ENCODE peak calls at places on chromosomes 1 and 21, in six cellular contexts. Y, L, E, G, A and U are unnamed samples.

GRCh38 chr1:89068291-89068690 is 3.3 kb upstream of the GBP1 start:
- DNase-seq in Y (no peak), L (no peak), E (no peak), G (no peak), A (no peak), U (no peak)

GRCh38 chr1:15950302-15950701 is 25.6 kb downstream of the ZBTB17 start:
- DNase-seq in Y (no peak), L (peak), E (no peak), G (peak), A (peak), U (no peak)

GRCh38 chr1:35001743-35002142 is 16.6 kb upstream of the TMEM35B start:
- DNase-seq in Y (no peak), L (no peak), E (no peak), G (no peak), A (no peak), U (no peak)

GRCh38 chr21:17709266-17709611 is 96.5 kb upstream of the BTG3 start:
- DNase-seq in Y (no peak), L (no peak), E (no peak), G (no peak), A (no peak), U (no peak)

GRCh38 chr1:38029725-38030511 is 16.7 kb downstream of the POU3F1 start:
- DNase-seq in Y (no peak), L (peak), E (no peak), G (peak), A (peak), U (no peak)

GRCh38 chr1:47409311-47410085 is 6.6 kb upstream of the FOXE3 start:
- DNase-seq in Y (no peak), L (no peak), E (peak), G (no peak), A (no peak), U (no peak)

GRCh38 chr1:28374297-28374696 is 4.8 kb downstream of the PHACTR4 start:
- DNase-seq in Y (no peak), L (no peak), E (no peak), G (no peak), A (no peak), U (no peak)

GRCh38 chr1:246659594-246660140 is 64.5 kb upstream of the SCCPDH start:
- DNase-seq in Y (no peak), L (no peak), E (no peak), G (no peak), A (no peak), U (no peak)

GRCh38 chr1:85240174-85240601 is 19.3 kb downstream of the C1orf52 start:
- DNase-seq in Y (peak), L (no peak), E (no peak), G (peak), A (no peak), U (peak)

GRCh38 chr1:183125279-183125999 is 60.6 kb upstream of the LAMC2 start:
- DNase-seq in Y (no peak), L (no peak), E (no peak), G (no peak), A (no peak), U (no peak)

GRCh38 chr21:16517380-16517779 is 787.6 kb downstream of the USP25 start:
- DNase-seq in Y (no peak), L (no peak), E (no peak), G (no peak), A (no peak), U (no peak)

GRCh38 chr1:2786329-2787162 is 14.9 kb downstream of the TTC34 start:
- DNase-seq in Y (no peak), L (peak), E (no peak), G (peak), A (peak), U (no peak)

GRCh38 chr1:41497631-41498030 is 13.1 kb upstream of the EDN2 start:
- DNase-seq in Y (no peak), L (no peak), E (no peak), G (no peak), A (no peak), U (no peak)

GRCh38 chr21:29504751-29505321 is 206.1 kb downstream of the BACH1 start:
- DNase-seq in Y (no peak), L (no peak), E (no peak), G (no peak), A (no peak), U (no peak)

GRCh38 chr1:22508991-22509390 is 54.3 kb upstream of the EPHA8 start:
- DNase-seq in Y (peak), L (no peak), E (no peak), G (no peak), A (no peak), U (no peak)

GRCh38 chr1:206885341-206886060 is 11.7 kb upstream of the IL24 start:
- DNase-seq in Y (no peak), L (no peak), E (no peak), G (no peak), A (no peak), U (no peak)

GRCh38 chr21:46118871-46119564 is 21.1 kb downstream of the COL6A2 start:
- DNase-seq in Y (no peak), L (no peak), E (no peak), G (peak), A (no peak), U (no peak)

GRCh38 chr1:228190182-228190581 is 17.7 kb upstream of the OBSCN start:
- DNase-seq in Y (no peak), L (no peak), E (no peak), G (no peak), A (no peak), U (no peak)

GRCh38 chr1:64073705-64074104 is 129.7 kb upstream of the UBE2U start:
- DNase-seq in Y (no peak), L (no peak), E (no peak), G (no peak), A (no peak), U (peak)

GRCh38 chr1:111593403-111594127 is 26.0 kb upstream of the RAP1A start:
- DNase-seq in Y (no peak), L (no peak), E (no peak), G (no peak), A (no peak), U (no peak)

GRCh38 chr1:192538407-192539311 is 36.9 kb upstream of the RGS1 start:
- DNase-seq in Y (no peak), L (no peak), E (no peak), G (peak), A (no peak), U (no peak)